ENCODE peak calls at places on chromosomes 7 and 10, in four cellular contexts. J, I, E and P are unnamed samples.

GRCh38 chr10:114402871-114403544 is 1.3 kb downstream of the AFAP1L2 start:
- DNase-seq in J (no peak), I (no peak), E (no peak), P (no peak)

GRCh38 chr10:114767589-114768393 is 53.8 kb upstream of the FHIP2A start:
- DNase-seq in J (no peak), I (no peak), E (peak), P (no peak)

GRCh38 chr10:123634221-123634620 is 31.9 kb upstream of the GPR26 start:
- DNase-seq in J (no peak), I (no peak), E (no peak), P (no peak)

GRCh38 chr7:100019908-100020307 is 4.5 kb downstream of the ZKSCAN1 start:
- DNase-seq in J (no peak), I (no peak), E (no peak), P (no peak)

GRCh38 chr10:33109788-33110469 is 151.9 kb upstream of the ITGB1 start:
- DNase-seq in J (peak), I (no peak), E (no peak), P (no peak)

GRCh38 chr7:45919231-45919825 is 1.7 kb downstream of the IGFBP3 start:
- DNase-seq in J (no peak), I (no peak), E (no peak), P (no peak)

GRCh38 chr7:55246181-55246580 is 119.0 kb upstream of the LANCL2 start:
- DNase-seq in J (peak), I (no peak), E (no peak), P (no peak)

GRCh38 chr7:44884553-44885393 is 557 bp downstream of the PURB start:
- DNase-seq in J (peak), I (peak), E (peak), P (peak)

GRCh38 chr7:1246871-1247526 is 14.3 kb downstream of the UNCX start:
- DNase-seq in J (no peak), I (no peak), E (no peak), P (no peak)

GRCh38 chr10:131198401-131198800 is 113.1 kb downstream of the TCERG1L start:
- DNase-seq in J (no peak), I (no peak), E (peak), P (peak)

GRCh38 chr7:6639627-6640026 is 2.5 kb downstream of the ZNF316 start:
- DNase-seq in J (no peak), I (no peak), E (no peak), P (no peak)

GRCh38 chr10:130910848-130911247 is 400.7 kb downstream of the TCERG1L start:
- DNase-seq in J (no peak), I (no peak), E (no peak), P (no peak)

GRCh38 chr7:132878228-132878919 is 203.5 kb downstream of the CHCHD3 start:
- DNase-seq in J (no peak), I (no peak), E (no peak), P (no peak)

GRCh38 chr10:350981-351501 is 215.8 kb downstream of the ZMYND11 start:
- DNase-seq in J (no peak), I (no peak), E (no peak), P (peak)

GRCh38 chr7:1601956-1602355 is 32.1 kb upstream of the PSMG3 start:
- DNase-seq in J (no peak), I (no peak), E (no peak), P (no peak)

GRCh38 chr7:81519886-81520285 is 250.0 kb downstream of the HGF start:
- DNase-seq in J (no peak), I (no peak), E (no peak), P (no peak)

GRCh38 chr7:140263277-140263676 is 86.5 kb upstream of the KDM7A start:
- DNase-seq in J (no peak), I (no peak), E (no peak), P (no peak)

GRCh38 chr10:86373828-86374227 is 7.2 kb upstream of the GRID1 start:
- DNase-seq in J (no peak), I (no peak), E (no peak), P (peak)

GRCh38 chr10:24034571-24034970 is 174.4 kb upstream of the KIAA1217 start:
- DNase-seq in J (peak), I (no peak), E (no peak), P (no peak)

GRCh38 chr10:92689663-92690210 is at the start of gene HHEX:
- DNase-seq in J (peak), I (peak), E (no peak), P (peak)

GRCh38 chr7:110839866-110840265 is 251.1 kb upstream of the LRRN3 start:
- DNase-seq in J (peak), I (no peak), E (no peak), P (no peak)

GRCh38 chr7:66627151-66627681 is 1.5 kb upstream of the KCTD7 start:
- DNase-seq in J (peak), I (no peak), E (no peak), P (peak)
- H3K4me3 ChIP-seq in J (no peak), I (no peak), E (no peak), P (no peak)

DNA sequence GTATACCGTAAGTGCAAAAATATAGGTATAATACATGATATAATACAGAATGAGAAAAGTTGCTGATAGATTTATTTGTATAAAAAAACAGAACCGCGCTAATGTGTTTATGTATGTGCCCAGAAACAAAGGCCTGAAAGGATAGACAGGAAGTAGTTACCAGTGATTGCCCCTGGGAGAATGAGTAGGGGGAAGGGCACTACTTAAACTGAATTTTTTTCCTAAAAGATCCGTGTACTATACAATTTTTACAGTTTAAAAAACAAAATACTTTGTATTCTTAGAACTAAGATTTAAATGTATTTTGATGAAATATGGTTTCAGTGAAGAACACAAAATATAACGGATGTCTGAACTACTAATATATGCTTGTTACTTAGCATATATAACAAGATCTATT is 2.9 kb downstream of the IPMK start:
- DNase-seq in J (no peak), I (no peak), E (no peak), P (no peak)
- H3K4me3 ChIP-seq in J (no peak), I (no peak), E (no peak), P (no peak)

GRCh38 chr10:44311563-44311905 is 73.4 kb downstream of the CXCL12 start:
- DNase-seq in J (no peak), I (no peak), E (no peak), P (no peak)

GRCh38 chr10:44309939-44310761 is 74.7 kb downstream of the CXCL12 start:
- DNase-seq in J (no peak), I (no peak), E (no peak), P (no peak)

GRCh38 chr10:44308935-44309334 is 76.0 kb downstream of the CXCL12 start:
- DNase-seq in J (no peak), I (no peak), E (no peak), P (no peak)

GRCh38 chr10:44312401-44312800 is 72.5 kb downstream of the CXCL12 start:
- DNase-seq in J (no peak), I (no peak), E (no peak), P (no peak)

DNA sequence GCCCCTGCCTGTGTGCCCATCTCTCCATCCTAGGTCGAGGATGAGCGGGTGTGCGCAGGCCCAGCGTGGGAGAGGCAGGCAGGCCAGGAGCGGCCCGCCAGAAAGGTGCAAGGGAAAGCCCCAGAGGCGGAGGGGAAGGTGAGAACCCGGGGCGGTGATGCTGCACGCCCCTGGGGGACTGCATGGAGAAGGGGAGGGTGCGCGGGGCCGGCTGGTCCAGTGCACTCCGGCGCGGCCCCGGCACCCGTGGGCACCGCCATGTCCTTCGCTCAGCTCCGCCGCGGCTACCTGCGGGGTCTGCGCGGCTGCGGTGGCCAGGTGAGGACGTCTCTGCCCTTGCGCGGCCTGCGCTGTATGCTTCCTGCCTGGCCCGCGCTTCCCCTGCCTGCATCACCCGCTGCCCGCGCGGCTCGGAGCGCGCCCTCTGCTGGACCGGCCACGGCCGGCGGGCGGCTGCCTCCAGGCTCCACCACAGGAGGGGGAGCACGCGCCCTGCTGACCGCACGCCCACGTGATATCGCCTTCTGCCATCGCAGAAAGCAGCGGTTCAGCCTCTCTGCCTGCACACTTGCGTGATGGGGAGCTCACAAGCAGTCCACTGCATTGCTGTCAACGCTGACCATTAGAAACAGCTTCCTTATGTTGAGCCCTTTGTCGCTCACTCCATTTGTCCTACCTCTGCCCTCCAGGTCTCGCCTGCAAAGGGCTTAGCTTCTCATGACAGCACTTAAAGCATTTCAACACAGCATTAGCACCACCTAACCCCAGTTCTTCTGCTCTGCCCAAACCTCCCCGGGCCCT is 73.9 kb downstream of the CXCL12 start:
- DNase-seq in J (peak), I (peak), E (peak), P (peak)
- H3K4me3 ChIP-seq in J (peak), I (no peak), E (peak), P (no peak)

GRCh38 chr10:59708816-59709471 is 706 bp downstream of the SLC16A9 start:
- DNase-seq in J (peak), I (peak), E (peak), P (peak)
- H3K4me3 ChIP-seq in J (peak), I (peak), E (peak), P (peak)

DNA sequence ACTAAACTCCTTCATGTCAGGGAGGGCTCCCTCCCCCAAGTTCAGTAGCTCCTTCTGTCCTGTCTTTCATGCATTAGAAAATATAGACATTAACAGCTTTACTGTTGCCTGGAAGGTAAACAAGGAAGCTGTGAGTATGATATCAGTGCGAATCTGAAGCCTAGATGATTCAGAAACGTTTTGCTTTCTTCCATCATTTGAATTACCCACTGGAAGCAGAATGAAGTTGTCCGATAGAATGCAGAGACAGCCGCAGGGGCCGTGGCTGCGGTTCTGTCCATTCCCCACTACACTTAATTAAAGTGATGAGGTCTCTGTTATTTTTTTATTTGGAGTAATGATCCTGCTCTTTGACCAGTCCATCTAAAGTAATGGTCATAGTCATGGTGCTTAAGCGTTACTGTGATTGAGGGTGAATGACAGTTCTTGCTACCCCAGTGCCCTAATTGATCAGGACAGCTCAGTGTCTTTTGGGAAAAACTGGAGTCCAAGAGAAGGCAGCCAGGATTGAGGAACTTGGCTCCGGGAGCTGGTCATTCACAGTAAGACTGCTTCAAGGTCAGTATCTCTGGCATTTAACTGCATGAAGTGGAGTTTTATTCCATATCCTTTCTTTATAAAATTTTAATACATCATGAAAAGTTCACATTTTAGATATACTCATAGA is 69.9 kb downstream of the PTPRE start:
- DNase-seq in J (peak), I (no peak), E (no peak), P (no peak)
- H3K4me3 ChIP-seq in J (no peak), I (no peak), E (no peak), P (no peak)

GRCh38 chr7:43873300-43873699 is 4.0 kb upstream of the MRPS24 start:
- DNase-seq in J (peak), I (no peak), E (no peak), P (peak)
- H3K4me3 ChIP-seq in J (no peak), I (no peak), E (no peak), P (no peak)

GRCh38 chr7:150800576-150801241 is at the start of gene TMEM176A:
- DNase-seq in J (no peak), I (no peak), E (no peak), P (no peak)

GRCh38 chr7:150801242-150801945 is 825 bp downstream of the TMEM176A start:
- DNase-seq in J (no peak), I (no peak), E (no peak), P (no peak)

GRCh38 chr7:150801946-150802771 is 1.6 kb downstream of the TMEM176A start:
- DNase-seq in J (no peak), I (no peak), E (no peak), P (no peak)

GRCh38 chr7:150799741-150800575 is at the start of gene TMEM176B:
- DNase-seq in J (no peak), I (no peak), E (peak), P (peak)

DNA sequence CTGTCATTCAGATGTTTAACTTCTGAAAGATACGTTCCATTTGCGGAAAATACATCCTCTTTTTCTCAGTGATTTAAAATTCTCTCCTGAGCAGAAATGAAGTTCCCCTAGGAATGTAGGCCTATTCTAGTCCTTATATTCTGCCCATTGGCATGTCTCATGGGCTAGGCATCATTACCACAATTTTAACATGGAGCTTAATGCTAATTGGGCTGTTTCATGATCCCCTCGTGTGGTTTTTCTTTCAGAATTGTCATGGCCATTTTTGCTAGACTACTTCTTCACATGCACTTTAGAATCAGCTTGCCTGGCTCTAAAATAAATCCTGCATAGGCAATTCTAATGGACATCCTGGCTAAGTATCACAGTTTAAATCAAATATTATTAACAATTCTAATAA is 1.0 kb downstream of the TMEM176B start:
- DNase-seq in J (no peak), I (no peak), E (no peak), P (no peak)
- H3K4me3 ChIP-seq in J (no peak), I (no peak), E (peak), P (no peak)

DNA sequence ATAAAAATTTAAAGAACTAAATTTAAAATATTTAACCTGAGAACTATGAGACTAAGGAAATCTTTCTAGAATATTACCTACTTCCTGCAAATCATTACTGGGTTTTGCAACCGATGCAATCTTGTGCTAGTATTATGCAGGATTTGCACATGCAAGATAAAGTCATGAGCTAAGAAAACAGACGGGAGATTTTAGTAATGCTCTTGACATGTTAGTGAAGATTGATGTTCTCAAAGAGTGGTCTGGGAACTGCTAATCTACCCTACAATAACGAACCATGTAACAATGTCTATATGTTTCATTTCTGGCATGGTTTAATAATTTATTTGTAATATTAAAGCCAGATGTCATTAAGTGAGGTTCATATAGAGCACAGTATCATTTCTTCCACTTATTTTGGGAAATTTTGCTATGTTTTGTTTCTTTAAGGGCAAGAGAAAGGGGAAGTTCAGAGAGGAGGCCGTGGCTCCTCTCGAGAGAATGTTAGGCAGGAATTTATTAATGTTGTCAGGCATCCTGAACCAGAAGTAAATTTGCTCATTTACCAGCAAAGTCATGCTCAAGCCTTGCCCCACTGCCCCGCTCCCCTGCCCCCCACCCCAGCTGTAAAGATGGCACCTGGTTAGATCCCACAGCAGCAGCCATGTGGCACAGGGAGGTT is 22.8 kb downstream of the LRRC17 start:
- DNase-seq in J (peak), I (no peak), E (no peak), P (no peak)
- H3K4me3 ChIP-seq in J (no peak), I (no peak), E (peak), P (peak)

DNA sequence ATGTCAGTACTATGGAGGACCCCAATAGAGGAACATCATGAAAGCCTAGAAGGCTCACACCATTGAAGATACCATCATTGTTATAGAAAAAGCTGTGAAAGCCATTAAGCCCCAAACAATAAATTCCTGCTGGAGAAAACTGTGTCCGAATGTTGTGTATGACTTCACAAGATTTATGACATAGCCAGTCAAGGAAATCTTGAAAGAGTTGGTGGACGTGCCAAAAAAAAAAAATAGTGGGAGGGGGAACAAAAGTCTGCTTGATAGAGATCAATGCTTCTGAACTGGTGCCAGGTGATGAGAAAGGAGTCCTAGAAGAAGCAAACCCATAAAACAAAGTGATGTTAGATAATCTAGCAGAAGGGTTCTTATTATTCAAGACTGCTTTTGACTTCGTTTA is 41.2 kb downstream of the RALA start:
- DNase-seq in J (no peak), I (no peak), E (no peak), P (no peak)
- H3K4me3 ChIP-seq in J (no peak), I (no peak), E (no peak), P (no peak)

GRCh38 chr10:28810062-28810870 is 132.9 kb downstream of the BAMBI start:
- DNase-seq in J (peak), I (no peak), E (no peak), P (no peak)
- H3K4me3 ChIP-seq in J (no peak), I (no peak), E (no peak), P (no peak)